ENCODE peak calls at places on chromosomes 16 and 17, in six cellular contexts. X is SK-N-SH, T is OCI-LY7, Q is neural progenitor cell, M is GM23248, R is PC-9. W is an unnamed sample. For H3K79me2, the result is how much of the 10 kb centered on the place peaks cover.

GRCh38 chr17:16466407-16466806 is 25.6 kb downstream of the LRRC75A start:
- DNase-seq in R (no peak), T (no peak), M (no peak), Q (no peak), X (no peak), W (no peak)

GRCh38 chr16:48098472-48098871 is 57.3 kb downstream of the ABCC12 start:
- DNase-seq in X (no peak), T (no peak), R (no peak), Q (no peak), M (no peak), W (no peak)

GRCh38 chr17:34412022-34412421 is 49.0 kb upstream of the CCL1 start:
- DNase-seq in X (no peak), M (no peak), Q (no peak), R (no peak), T (no peak), W (no peak)

GRCh38 chr17:80455328-80455710 is 21.1 kb downstream of the NPTX1 start:
- DNase-seq in T (peak), M (peak), R (peak), Q (peak), X (peak), W (peak)

GRCh38 chr17:11240041-11240801 is 792 bp upstream of the SHISA6 start:
- DNase-seq in R (no peak), M (peak), T (no peak), Q (peak), X (peak), W (no peak)

GRCh38 chr17:29630630-29631193 is 8.0 kb upstream of the CORO6 start:
- DNase-seq in M (no peak), Q (no peak), X (no peak), R (no peak), T (no peak), W (no peak)

GRCh38 chr17:32319548-32319905 is 22.4 kb downstream of the C17orf75 start:
- DNase-seq in T (peak), R (peak), Q (peak), M (peak), X (peak), W (peak)

GRCh38 chr16:83964684-83965443 is 3.2 kb upstream of the NECAB2 start:
- DNase-seq in X (no peak), R (no peak), T (no peak), M (no peak), Q (no peak), W (no peak)

GRCh38 chr17:76868176-76868668 is at the start of gene MGAT5B:
- DNase-seq in X (peak), T (peak), R (peak), M (peak), Q (peak), W (peak)
- H3K79me2 ChIP-seq in X (under half), T (under half), R (under half), M (under half), Q (under half), W (under half)

DNA sequence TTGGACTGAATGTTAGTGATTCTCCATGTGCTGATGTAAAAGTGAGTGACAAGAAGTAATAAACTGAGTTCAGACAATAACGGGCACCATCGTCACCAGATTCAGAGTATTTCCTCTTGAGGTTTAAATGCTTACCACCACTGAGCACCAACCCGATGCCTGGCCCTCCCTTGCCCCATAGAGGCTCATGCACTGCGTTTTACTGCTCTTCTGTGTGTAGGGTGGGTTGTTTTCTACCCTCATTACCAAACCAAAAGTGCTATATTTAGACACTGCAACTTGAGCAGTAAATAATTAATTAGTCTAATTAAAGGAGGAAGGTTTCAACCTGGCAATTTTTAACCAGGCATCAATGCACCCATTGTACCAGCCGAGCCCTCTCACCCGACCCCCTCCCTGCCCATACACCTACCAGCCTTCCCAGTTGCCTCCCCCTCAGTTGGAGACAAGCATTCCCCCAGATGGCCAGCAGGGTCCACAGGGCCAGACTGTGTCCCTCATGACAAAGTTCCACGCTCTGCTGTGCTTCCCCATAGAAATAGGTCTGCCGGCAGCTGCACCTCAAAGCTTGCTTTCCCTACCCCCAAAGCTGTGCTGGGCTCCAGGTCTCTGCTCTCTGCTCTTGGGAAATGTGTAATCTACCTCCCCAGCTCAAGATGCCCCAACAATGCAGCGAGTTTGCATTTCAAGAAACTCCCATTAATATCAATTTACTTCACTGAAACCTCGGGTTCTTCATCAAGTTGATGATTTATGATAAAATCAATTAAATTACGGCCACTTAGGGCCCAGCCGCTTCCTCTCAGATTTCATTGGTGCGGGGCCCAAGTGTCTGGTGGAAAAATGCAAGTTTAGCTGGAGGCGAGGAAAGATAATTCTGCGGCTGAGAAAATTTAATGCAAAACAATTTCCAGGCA is 16.0 kb downstream of the HOXB4 start:
- DNase-seq in X (no peak), R (no peak), M (peak), Q (no peak), T (no peak), W (no peak)
- H3K79me2 ChIP-seq in X (under half), R (under half), M (half or more), Q (under half), T (under half), W (under half)

DNA sequence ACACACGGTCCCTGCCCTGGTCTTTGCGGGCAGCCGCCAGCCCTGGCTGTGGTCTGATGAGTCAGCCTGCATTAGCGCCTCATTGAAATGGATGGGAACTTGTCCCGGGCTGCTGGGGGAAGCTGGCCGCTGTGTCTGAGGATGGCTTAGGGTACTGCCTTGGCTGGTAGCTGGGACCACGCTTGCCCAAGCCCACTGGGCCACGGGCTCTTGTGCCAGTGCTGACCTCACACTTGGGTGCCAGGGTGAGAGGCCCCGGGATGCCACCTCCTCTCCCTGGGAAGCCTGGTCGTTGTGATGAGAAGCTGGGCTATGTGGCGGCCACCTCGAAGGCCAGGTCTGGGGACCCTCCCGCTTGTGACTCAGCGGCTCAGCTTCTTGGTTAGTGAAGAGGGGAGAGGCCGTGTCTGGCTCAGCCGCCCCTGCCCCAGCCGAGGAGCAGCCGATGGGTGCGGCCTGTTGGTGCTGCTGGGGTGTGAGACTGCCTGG is 10.7 kb downstream of the CACNA1H start:
- DNase-seq in R (peak), T (no peak), M (peak), Q (no peak), X (no peak), W (no peak)
- H3K79me2 ChIP-seq in R (under half), T (under half), M (under half), Q (under half), X (under half), W (under half)

GRCh38 chr16:57959804-57960203 is 11.1 kb downstream of the CNGB1 start:
- DNase-seq in X (no peak), M (no peak), R (no peak), T (no peak), Q (no peak), W (no peak)

GRCh38 chr16:57957396-57958392 is 13.2 kb downstream of the CNGB1 start:
- DNase-seq in Q (no peak), T (no peak), M (no peak), R (no peak), X (no peak), W (no peak)

GRCh38 chr16:57959121-57959520 is 11.8 kb downstream of the CNGB1 start:
- DNase-seq in X (no peak), M (no peak), R (peak), T (no peak), Q (no peak), W (no peak)

GRCh38 chr16:57956924-57957323 is 14.0 kb downstream of the CNGB1 start:
- DNase-seq in T (no peak), X (no peak), Q (no peak), R (no peak), M (no peak), W (no peak)

DNA sequence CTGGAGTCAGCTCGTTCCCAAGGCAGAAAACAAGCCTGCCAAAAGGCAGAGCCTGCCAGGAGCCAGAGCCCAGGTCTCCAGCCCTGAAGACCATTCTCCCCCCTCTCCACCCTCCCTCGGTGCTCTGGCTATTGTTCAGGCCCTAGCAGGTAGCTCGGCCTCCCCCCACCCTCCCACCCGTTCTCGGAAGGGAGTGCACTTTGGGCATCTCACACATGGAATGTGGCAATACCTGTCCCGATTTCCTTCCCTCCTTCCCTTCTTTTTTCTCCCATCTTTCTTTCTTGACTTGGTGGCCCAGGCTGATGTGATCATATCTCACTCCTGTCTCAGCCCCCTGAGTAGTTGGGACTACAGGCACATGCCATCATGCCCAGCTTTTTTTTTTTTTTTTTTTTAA is 12.4 kb downstream of the CNGB1 start:
- DNase-seq in M (no peak), R (no peak), T (no peak), X (no peak), Q (no peak), W (no peak)
- H3K79me2 ChIP-seq in M (under half), R (under half), T (under half), X (under half), Q (under half), W (under half)

GRCh38 chr17:37344519-37344918 is 31.3 kb upstream of the C17orf78 start:
- DNase-seq in T (no peak), M (peak), R (no peak), Q (no peak), X (no peak), W (no peak)
- H3K79me2 ChIP-seq in T (under half), M (half or more), R (half or more), Q (half or more), X (under half), W (half or more)

GRCh38 chr17:81513669-81514484 is 1.3 kb upstream of the ACTG1 start:
- DNase-seq in X (no peak), Q (peak), T (peak), M (peak), R (peak), W (no peak)

GRCh38 chr17:81514735-81515529 is 2.3 kb upstream of the ACTG1 start:
- DNase-seq in M (peak), T (peak), Q (peak), R (peak), X (peak), W (peak)

GRCh38 chr17:81515530-81516041 is 3.0 kb upstream of the ACTG1 start:
- DNase-seq in Q (no peak), R (no peak), X (peak), M (no peak), T (no peak), W (no peak)

GRCh38 chr17:81512984-81513668 is 527 bp upstream of the ACTG1 start:
- DNase-seq in X (no peak), M (peak), Q (peak), T (peak), R (peak), W (no peak)

DNA sequence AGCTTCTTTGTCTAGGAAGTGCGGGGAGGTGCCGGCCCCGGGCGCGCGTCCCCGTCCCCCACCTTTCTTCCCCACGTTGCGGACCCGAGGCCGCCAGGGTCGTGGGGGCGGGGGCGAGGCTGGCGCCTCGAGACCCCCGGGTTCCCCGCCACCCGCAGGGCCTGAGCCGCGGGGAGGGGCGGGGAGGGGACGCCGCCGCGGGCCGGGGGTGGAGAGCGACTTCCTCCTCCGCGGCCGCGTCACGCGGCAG is 1.8 kb upstream of the ACTG1 start:
- DNase-seq in T (no peak), X (no peak), Q (no peak), M (no peak), R (no peak), W (no peak)
- H3K79me2 ChIP-seq in T (half or more), X (half or more), Q (under half), M (half or more), R (half or more), W (half or more)

DNA sequence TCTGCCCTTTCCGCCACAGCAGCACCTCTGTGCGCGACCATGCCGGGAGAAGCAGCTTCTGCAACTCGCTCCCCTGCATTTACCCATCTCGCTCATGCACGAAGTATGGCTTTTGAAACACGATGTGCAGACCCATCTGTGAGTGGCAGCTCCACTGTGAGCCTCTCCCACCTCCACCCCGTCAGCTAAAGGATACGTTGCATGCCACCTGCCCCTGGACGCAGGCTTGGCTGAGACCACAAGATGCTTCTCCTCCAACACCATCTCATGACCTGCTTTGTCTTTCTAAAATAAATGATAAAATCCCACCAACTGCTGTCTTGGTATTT is 100.9 kb downstream of the ZNF778 start:
- DNase-seq in X (no peak), Q (no peak), R (no peak), M (no peak), T (no peak), W (no peak)
- H3K79me2 ChIP-seq in X (half or more), Q (half or more), R (half or more), M (half or more), T (half or more), W (half or more)

DNA sequence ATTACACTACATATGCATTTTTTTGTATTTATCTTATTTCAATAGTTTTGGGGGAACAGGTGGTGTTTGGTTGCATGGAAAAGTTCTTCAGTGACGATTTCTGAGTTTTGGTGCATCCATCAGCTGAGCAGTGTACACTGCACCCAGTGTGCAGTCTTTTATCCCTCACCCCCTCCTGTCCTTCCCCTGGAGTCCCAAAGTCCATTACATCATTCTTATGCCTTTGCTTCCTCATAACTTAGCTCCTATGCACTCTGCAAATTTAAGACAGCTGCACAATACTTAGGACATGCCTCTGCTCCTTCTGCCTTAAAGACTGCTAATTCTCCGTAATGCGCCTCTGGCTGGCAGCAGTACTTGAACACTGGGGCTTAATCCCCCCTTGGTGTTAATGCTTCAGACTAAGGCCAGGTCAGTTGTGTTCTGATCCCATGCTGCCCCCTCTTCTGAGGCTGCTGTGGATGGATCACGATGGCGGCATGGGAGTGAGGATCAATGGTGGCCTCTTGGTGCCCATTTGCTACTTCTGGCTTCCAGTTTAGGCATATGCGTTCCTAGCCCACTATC is 146.2 kb downstream of the PARN start:
- DNase-seq in T (no peak), M (no peak), Q (no peak), R (no peak), X (no peak), W (no peak)
- H3K79me2 ChIP-seq in T (under half), M (under half), Q (under half), R (under half), X (under half), W (under half)